ENCODE peak calls at places on chromosomes 3 and 15, in four cellular contexts. N is bronchial epithelial cell, S is psoas muscle, A is PC-3. D is an unnamed sample.

GRCh38 chr15:36591534-36592411 is 12.3 kb downstream of the CDIN1 start:
- DNase-seq in S (no peak), N (peak; percentile 41), A (peak; percentile 88), D (peak; percentile 37)

GRCh38 chr15:95174880-95175279 is 943.5 kb downstream of the MCTP2 start:
- DNase-seq in N (no peak), A (peak; percentile 43), S (no peak), D (peak; percentile 20)

GRCh38 chr15:36407647-36408046 is 171.8 kb upstream of the CDIN1 start:
- DNase-seq in A (peak; percentile 78), S (no peak), N (no peak), D (peak; percentile 18)

GRCh38 chr3:192433704-192434103 is 293.6 kb downstream of the FGF12 start:
- DNase-seq in A (no peak), S (no peak), N (no peak), D (no peak)

GRCh38 chr3:48012659-48013058 is 3.6 kb downstream of the MAP4 start:
- DNase-seq in N (no peak), S (no peak), A (no peak), D (no peak)

GRCh38 chr3:11381563-11381962 is 109.4 kb downstream of the ATG7 start:
- DNase-seq in S (no peak), A (no peak), N (peak; percentile 13), D (no peak)

GRCh38 chr3:176574736-176575135 is 622.5 kb downstream of the TBL1XR1 start:
- DNase-seq in A (peak; percentile 51), S (no peak), N (peak; percentile 14), D (no peak)

GRCh38 chr15:47439146-47439869 is 278.0 kb upstream of the SEMA6D start:
- DNase-seq in S (no peak), A (peak; percentile 70), N (peak; percentile 82), D (peak; percentile 46)

GRCh38 chr3:59300727-59301134 is 250.9 kb upstream of the CFAP20DC start:
- DNase-seq in N (peak; percentile 99), A (no peak), S (no peak), D (peak; percentile 97)

GRCh38 chr15:51737538-51738305 is at the start of gene LYSMD2:
- DNase-seq in S (peak; percentile 86), N (no peak), A (peak; percentile 43), D (peak; percentile 51)

GRCh38 chr3:172980849-172981248 is 160.2 kb downstream of the SPATA16 start:
- DNase-seq in N (no peak), S (no peak), A (no peak), D (peak; percentile 4)

GRCh38 chr3:195096053-195096452 is 174.9 kb downstream of the XXYLT1 start:
- DNase-seq in N (no peak), S (no peak), A (no peak), D (no peak)

GRCh38 chr3:103513003-103513402 is 1078.2 kb downstream of the ZPLD1 start:
- DNase-seq in A (no peak), S (no peak), N (no peak), D (no peak)

GRCh38 chr3:60079076-60079475 is 1029.3 kb upstream of the CFAP20DC start:
- DNase-seq in A (no peak), S (no peak), N (no peak), D (no peak)

GRCh38 chr3:140334105-140334504 is 343.8 kb upstream of the TRIM42 start:
- DNase-seq in S (no peak), N (no peak), A (no peak), D (no peak)
- H3K4me3 ChIP-seq in S (no peak overlapping the region), N (no peak overlapping the region), A (no peak overlapping the region), D (no peak overlapping the region)

GRCh38 chr3:108202834-108203233 is 19.4 kb downstream of the IFT57 start:
- DNase-seq in N (no peak), A (no peak), S (no peak), D (no peak)
- TF ChIP-seq CTCF in N (no peak), A (no peak), S (no peak), D (peak; percentile 18)

DNA sequence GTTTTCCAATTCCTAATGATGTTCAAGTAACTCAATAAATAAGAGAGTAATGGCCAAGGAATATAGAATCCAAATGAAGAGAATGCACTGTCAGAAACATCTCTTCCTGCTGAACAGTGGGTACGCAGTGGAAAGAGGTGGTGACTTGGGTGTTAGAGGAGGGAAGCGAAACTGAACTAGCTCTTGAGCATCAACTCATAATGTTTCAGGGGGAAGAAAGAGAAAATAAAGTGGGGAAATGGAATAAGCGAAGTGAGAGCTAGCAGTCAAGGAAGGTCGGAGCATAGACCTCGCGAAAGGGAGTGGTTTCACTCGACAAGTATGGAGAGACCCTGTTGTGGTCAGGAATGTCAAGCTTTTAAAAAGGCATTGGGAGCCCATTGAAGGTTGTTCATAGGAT is 309.5 kb downstream of the GAP43 start:
- DNase-seq in A (no peak), S (no peak), N (no peak), D (no peak)
- H3K4me3 ChIP-seq in A (no peak overlapping the region), S (no peak overlapping the region), N (no peak overlapping the region), D (no peak overlapping the region)

GRCh38 chr15:69462493-69463181 is 10.0 kb downstream of the RPLP1 start:
- DNase-seq in A (peak; percentile 96), N (peak; percentile 93), S (peak; percentile 95), D (peak; percentile 97)
- TF ChIP-seq CTCF in A (peak; percentile 77), N (peak; percentile 92), S (peak; percentile 86), D (peak; percentile 79)